ENCODE peak calls at places on chromosomes 1 and 21, in seven cellular contexts. V is AG09309, Q is nephron progenitor cell, P is ovary, C is PC-9, O is heart left ventricle, Y is tibial nerve. T is an unnamed sample.
A peak's percentile ranks its signal among the peaks of the same experiment; 100 is the strongest.

GRCh38 chr21:14995695-14996490 is 68.9 kb downstream of the NRIP1 start:
- DNase-seq in V (no peak), Q (no peak), P (no peak), C (no peak), O (peak; percentile 40), Y (no peak), T (peak; percentile 12)

GRCh38 chr1:218384576-218384975 is 39.4 kb downstream of the TGFB2 start:
- DNase-seq in V (no peak), Q (no peak), P (no peak), C (no peak), O (no peak), Y (no peak), T (no peak)

GRCh38 chr1:30173560-30173959 is 549.8 kb downstream of the MATN1 start:
- DNase-seq in V (no peak), Q (no peak), P (no peak), C (no peak), O (no peak), Y (no peak), T (no peak)

GRCh38 chr1:110555807-110556470 is 37.0 kb upstream of the KCNA10 start:
- DNase-seq in V (no peak), Q (no peak), P (peak; percentile 63), C (no peak), O (peak; percentile 70), Y (peak; percentile 41), T (no peak)

GRCh38 chr1:17405898-17406759 is 33.3 kb downstream of the RCC2 start:
- DNase-seq in V (peak; percentile 10), Q (peak; percentile 86), P (peak; percentile 71), C (peak; percentile 39), O (peak; percentile 54), Y (peak; percentile 47), T (peak; percentile 72)

GRCh38 chr1:160720366-160720765 is 8.7 kb upstream of the CD48 start:
- DNase-seq in V (no peak), Q (no peak), P (no peak), C (no peak), O (no peak), Y (no peak), T (no peak)

GRCh38 chr1:169371400-169371799 is 3.4 kb downstream of the BLZF1 start:
- DNase-seq in V (no peak), Q (no peak), P (no peak), C (no peak), O (no peak), Y (no peak), T (no peak)

GRCh38 chr1:202210370-202210769 is 16.8 kb downstream of the LGR6 start:
- DNase-seq in V (no peak), Q (no peak), P (no peak), C (no peak), O (no peak), Y (no peak), T (peak; percentile 54)

GRCh38 chr1:11751087-11751486 is 10.9 kb upstream of the C1orf167 start:
- DNase-seq in V (no peak), Q (no peak), P (no peak), C (no peak), O (no peak), Y (no peak), T (no peak)

GRCh38 chr1:92483442-92484170 is 3.1 kb downstream of the GFI1 start:
- DNase-seq in V (no peak), Q (peak; percentile 61), P (peak; percentile 14), C (peak; percentile 44), O (peak; percentile 22), Y (no peak), T (peak; percentile 24)

GRCh38 chr1:100683448-100684349 is 35.8 kb upstream of the VCAM1 start:
- DNase-seq in V (no peak), Q (no peak), P (no peak), C (no peak), O (no peak), Y (no peak), T (no peak)

GRCh38 chr1:221781102-221781744 is 39.3 kb upstream of the DUSP10 start:
- DNase-seq in V (no peak), Q (no peak), P (no peak), C (no peak), O (no peak), Y (no peak), T (no peak)

GRCh38 chr1:37100310-37100709 is 66.0 kb upstream of the GRIK3 start:
- DNase-seq in V (no peak), Q (no peak), P (no peak), C (no peak), O (no peak), Y (no peak), T (no peak)

GRCh38 chr1:52927219-52928082 is at the start of gene SCP2:
- DNase-seq in V (no peak), Q (peak; percentile 82), P (peak; percentile 84), C (no peak), O (peak; percentile 86), Y (peak; percentile 72), T (peak; percentile 75)

GRCh38 chr1:58941471-58942289 is 157.8 kb upstream of the JUN start:
- DNase-seq in V (no peak), Q (no peak), P (no peak), C (no peak), O (no peak), Y (no peak), T (no peak)

GRCh38 chr1:145962157-145963102 is 1.9 kb downstream of the ANKRD34A start:
- DNase-seq in V (no peak), Q (peak; percentile 28), P (peak; percentile 78), C (no peak), O (peak; percentile 66), Y (no peak), T (no peak)

GRCh38 chr1:196357913-196358312 is 250.3 kb downstream of the KCNT2 start:
- DNase-seq in V (no peak), Q (no peak), P (no peak), C (no peak), O (no peak), Y (no peak), T (no peak)

GRCh38 chr1:32351859-32352745 is 10.2 kb downstream of the FAM229A start:
- DNase-seq in V (no peak), Q (no peak), P (peak; percentile 81), C (no peak), O (peak; percentile 63), Y (peak; percentile 39), T (peak; percentile 49)

GRCh38 chr1:164611754-164612642 is 53.0 kb downstream of the PBX1 start:
- DNase-seq in V (no peak), Q (peak; percentile 67), P (no peak), C (peak; percentile 96), O (peak; percentile 31), Y (no peak), T (peak; percentile 88)

GRCh38 chr1:9716404-9717192 is 65.1 kb downstream of the PIK3CD start:
- DNase-seq in V (no peak), Q (no peak), P (no peak), C (no peak), O (no peak), Y (no peak), T (no peak)

GRCh38 chr1:47416319-47417128 is 439 bp downstream of the FOXE3 start:
- DNase-seq in V (no peak), Q (peak; percentile 56), P (no peak), C (no peak), O (no peak), Y (no peak), T (peak; percentile 22)

GRCh38 chr21:41713495-41714281 is 53.2 kb downstream of the RIPK4 start:
- DNase-seq in V (no peak), Q (no peak), P (no peak), C (no peak), O (no peak), Y (no peak), T (no peak)

GRCh38 chr1:212162635-212163034 is 122.6 kb upstream of the PPP2R5A start:
- DNase-seq in V (peak; percentile 16), Q (no peak), P (peak; percentile 16), C (no peak), O (peak; percentile 68), Y (peak; percentile 35), T (peak; percentile 25)

GRCh38 chr21:44593598-44594405 is 1.5 kb upstream of the KRTAP10-6 start:
- DNase-seq in V (no peak), Q (no peak), P (no peak), C (peak; percentile 65), O (no peak), Y (no peak), T (no peak)

GRCh38 chr21:42633858-42634257 is 19.6 kb upstream of the PDE9A start:
- DNase-seq in V (no peak), Q (no peak), P (no peak), C (no peak), O (no peak), Y (no peak), T (no peak)

GRCh38 chr1:204523605-204524215 is 7.5 kb downstream of the MDM4 start:
- DNase-seq in V (no peak), Q (no peak), P (no peak), C (peak; percentile 57), O (no peak), Y (no peak), T (peak; percentile 42)

GRCh38 chr1:204520834-204521709 is 4.9 kb downstream of the MDM4 start:
- DNase-seq in V (no peak), Q (no peak), P (no peak), C (no peak), O (no peak), Y (no peak), T (no peak)

GRCh38 chr1:204528677-204529076 is 12.5 kb downstream of the MDM4 start:
- DNase-seq in V (no peak), Q (no peak), P (no peak), C (no peak), O (no peak), Y (no peak), T (no peak)

GRCh38 chr1:204528241-204528640 is 12.0 kb downstream of the MDM4 start:
- DNase-seq in V (no peak), Q (no peak), P (no peak), C (no peak), O (no peak), Y (no peak), T (no peak)

GRCh38 chr1:204524986-204525385 is 8.8 kb downstream of the MDM4 start:
- DNase-seq in V (no peak), Q (no peak), P (no peak), C (no peak), O (no peak), Y (no peak), T (no peak)
- TF ChIP-seq CTCF in V (no peak), Q (no peak), P (no peak), C (no peak), O (no peak), Y (no peak), T (no peak)

GRCh38 chr1:2514863-2515762 is 11.3 kb downstream of the PANK4 start:
- DNase-seq in V (no peak), Q (no peak), P (no peak), C (no peak), O (no peak), Y (no peak), T (no peak)
- TF ChIP-seq CTCF in V (peak; percentile 15), Q (no peak), P (no peak), C (peak; percentile 29), O (no peak), Y (no peak), T (no peak)

GRCh38 chr21:18951291-18952038 is 547.9 kb upstream of the TMPRSS15 start:
- DNase-seq in V (no peak), Q (peak; percentile 32), P (no peak), C (no peak), O (no peak), Y (no peak), T (no peak)
- TF ChIP-seq CTCF in V (no peak), Q (peak; percentile 60), P (no peak), C (peak; percentile 53), O (peak; percentile 23), Y (peak; percentile 12), T (no peak)

DNA sequence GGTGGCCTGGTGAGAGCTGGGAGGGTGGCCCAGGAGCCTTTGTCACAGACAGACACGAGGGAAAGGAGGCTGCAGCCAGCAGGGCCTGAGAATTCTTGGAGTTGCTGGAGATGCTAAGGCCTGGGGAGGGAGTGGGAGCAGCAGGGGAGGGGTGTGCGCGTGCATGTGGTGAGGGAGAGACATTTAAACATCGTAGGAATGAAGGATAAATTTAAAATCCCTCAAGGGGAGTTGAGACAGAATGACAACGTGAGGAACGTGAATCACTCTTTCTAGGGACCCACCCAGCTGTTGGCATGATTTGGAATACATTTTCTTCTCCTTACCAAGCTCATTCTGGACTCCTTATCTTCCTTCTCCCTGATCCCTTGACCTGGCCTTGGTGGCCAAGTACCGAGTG is 73.3 kb upstream of the CACNA1E start:
- DNase-seq in V (no peak), Q (no peak), P (no peak), C (no peak), O (no peak), Y (no peak), T (no peak)
- TF ChIP-seq CTCF in V (no peak), Q (no peak), P (no peak), C (no peak), O (no peak), Y (no peak), T (no peak)

T was measured in Calu3.